ENCODE peak calls at places on chromosomes 13 and 19, in nine cellular contexts. R is GM10248, H is body of pancreas, F is GM12865, L is GM13977, S is HFFc6, K is choroid plexus epithelial cell, O is GM13976, C is mesothelial cell of epicardium. X is an unnamed sample.

GRCh38 chr13:40063743-40064142 is 408.3 kb downstream of the COG6 start:
- DNase-seq in R (no peak), H (peak; percentile 66), F (no peak), L (no peak), S (no peak), K (peak; percentile 29), O (no peak), C (no peak), X (no peak)

GRCh38 chr13:100986571-100986970 is 312.0 kb upstream of the TMTC4 start:
- DNase-seq in R (no peak), H (no peak), F (no peak), L (no peak), S (no peak), K (no peak), O (no peak), C (no peak), X (no peak)

GRCh38 chr13:41352935-41353801 is 42.1 kb downstream of the NAA16 start:
- DNase-seq in R (peak; percentile 62), H (no peak), F (peak; percentile 67), L (peak; percentile 65), S (peak; percentile 59), K (peak; percentile 73), O (peak; percentile 66), C (no peak), X (peak; percentile 52)

GRCh38 chr13:97257800-97258799 is 36.0 kb downstream of the MBNL2 start:
- DNase-seq in R (peak; percentile 62), H (peak; percentile 83), F (peak; percentile 52), L (peak; percentile 56), S (peak; percentile 90), K (peak; percentile 96), O (peak; percentile 54), C (no peak), X (peak; percentile 69)

GRCh38 chr19:50329146-50329925 is at the start of gene KCNC3:
- DNase-seq in R (peak; percentile 98), H (peak; percentile 100), F (peak; percentile 99), L (peak; percentile 100), S (peak; percentile 66), K (peak; percentile 93), O (peak; percentile 99), C (peak; percentile 100), X (peak; percentile 100)

GRCh38 chr13:106533101-106533939 is 2.1 kb downstream of the EFNB2 start:
- DNase-seq in R (peak; percentile 41), H (peak; percentile 83), F (peak; percentile 34), L (peak; percentile 41), S (peak; percentile 70), K (peak; percentile 89), O (peak; percentile 50), C (peak; percentile 54), X (peak; percentile 52)

GRCh38 chr13:105033999-105034398 is 1501.5 kb downstream of the EFNB2 start:
- DNase-seq in R (no peak), H (no peak), F (no peak), L (no peak), S (no peak), K (no peak), O (no peak), C (no peak), X (no peak)

GRCh38 chr19:12788682-12789097 is 2.6 kb upstream of the JUNB start:
- DNase-seq in R (peak; percentile 78), H (peak; percentile 89), F (peak; percentile 93), L (peak; percentile 89), S (no peak), K (peak; percentile 79), O (peak; percentile 82), C (no peak), X (peak; percentile 86)

GRCh38 chr19:46198756-46199155 is 30.8 kb upstream of the IGFL1 start:
- DNase-seq in R (no peak), H (no peak), F (no peak), L (no peak), S (no peak), K (no peak), O (no peak), C (no peak), X (no peak)

GRCh38 chr19:5578094-5578846 is 10.5 kb upstream of the TINCR start:
- DNase-seq in R (peak; percentile 90), H (peak; percentile 68), F (peak; percentile 57), L (peak; percentile 92), S (peak; percentile 9), K (peak; percentile 57), O (peak; percentile 93), C (peak; percentile 71), X (peak; percentile 90)

GRCh38 chr19:12703056-12703455 is 6.6 kb upstream of the FBXW9 start:
- DNase-seq in R (no peak), H (no peak), F (peak; percentile 50), L (peak; percentile 68), S (no peak), K (peak; percentile 65), O (no peak), C (no peak), X (peak; percentile 48)

GRCh38 chr13:48315981-48316380 is 12.4 kb downstream of the RB1 start:
- DNase-seq in R (no peak), H (no peak), F (no peak), L (no peak), S (no peak), K (peak; percentile 35), O (no peak), C (no peak), X (no peak)

GRCh38 chr13:114087430-114087829 is 45.0 kb downstream of the RASA3 start:
- DNase-seq in R (no peak), H (no peak), F (no peak), L (no peak), S (no peak), K (no peak), O (no peak), C (no peak), X (no peak)

GRCh38 chr19:9702186-9702585 is 27.3 kb upstream of the ZNF562 start:
- DNase-seq in R (no peak), H (no peak), F (no peak), L (no peak), S (no peak), K (no peak), O (no peak), C (no peak), X (no peak)

GRCh38 chr19:5058456-5059190 is 89.7 kb downstream of the KDM4B start:
- DNase-seq in R (no peak), H (no peak), F (no peak), L (no peak), S (no peak), K (no peak), O (no peak), C (no peak), X (no peak)

GRCh38 chr13:99698010-99698815 is 196.9 kb downstream of the TM9SF2 start:
- DNase-seq in R (no peak), H (no peak), F (no peak), L (no peak), S (no peak), K (no peak), O (no peak), C (no peak), X (no peak)

GRCh38 chr13:74191036-74191809 is 57.0 kb upstream of the KLF12 start:
- DNase-seq in R (no peak), H (no peak), F (no peak), L (no peak), S (no peak), K (peak; percentile 21), O (no peak), C (no peak), X (no peak)

GRCh38 chr13:84999252-84999651 is 800.0 kb downstream of the SLITRK6 start:
- DNase-seq in R (no peak), H (no peak), F (no peak), L (no peak), S (no peak), K (no peak), O (no peak), C (no peak), X (no peak)

GRCh38 chr13:84997858-84998257 is 801.4 kb downstream of the SLITRK6 start:
- DNase-seq in R (no peak), H (no peak), F (no peak), L (no peak), S (no peak), K (no peak), O (no peak), C (no peak), X (no peak)

GRCh38 chr13:84994582-84994981 is 804.6 kb downstream of the SLITRK6 start:
- DNase-seq in R (no peak), H (no peak), F (no peak), L (no peak), S (peak; percentile 0), K (peak; percentile 4), O (no peak), C (no peak), X (no peak)

DNA sequence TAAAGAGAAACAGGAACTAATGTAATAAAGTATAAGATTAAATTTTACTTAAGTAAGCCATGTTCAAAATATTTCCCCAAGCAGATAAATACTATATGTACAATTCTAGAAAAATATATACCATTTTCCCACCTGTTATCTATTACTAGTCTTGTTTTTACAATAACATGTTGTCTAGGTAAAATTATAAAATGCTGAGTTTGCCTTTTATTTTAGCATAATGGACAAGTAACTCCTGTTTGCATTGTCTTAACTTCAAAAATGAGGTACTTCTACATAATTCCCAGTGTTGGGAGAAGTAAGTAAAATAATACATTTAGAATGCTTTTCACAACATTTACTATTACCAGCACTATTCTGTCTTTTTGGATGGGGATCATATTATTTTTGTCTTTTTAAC is 800.5 kb downstream of the SLITRK6 start:
- DNase-seq in R (no peak), H (no peak), F (no peak), L (no peak), S (no peak), K (no peak), O (no peak), C (no peak), X (no peak)
- TF ChIP-seq CTCF in R (no peak), H (no peak), F (no peak), L (no peak), S (no peak), K (no peak), O (no peak), C (no peak), X (no peak)

GRCh38 chr19:18856385-18857126 is 24.8 kb downstream of the UPF1 start:
- DNase-seq in R (no peak), H (no peak), F (no peak), L (no peak), S (peak; percentile 36), K (peak; percentile 76), O (no peak), C (no peak), X (no peak)
- TF ChIP-seq CTCF in R (peak; percentile 29), H (no peak), F (peak; percentile 8), L (peak; percentile 33), S (peak; percentile 56), K (peak; percentile 75), O (no peak), C (no peak), X (no peak)

GRCh38 chr13:94345374-94346195 is 133.9 kb downstream of the DCT start:
- DNase-seq in R (no peak), H (no peak), F (peak; percentile 25), L (no peak), S (peak; percentile 6), K (peak; percentile 65), O (no peak), C (no peak), X (no peak)
- TF ChIP-seq CTCF in R (no peak), H (peak; percentile 22), F (no peak), L (no peak), S (peak; percentile 23), K (peak; percentile 31), O (no peak), C (no peak), X (no peak)

DNA sequence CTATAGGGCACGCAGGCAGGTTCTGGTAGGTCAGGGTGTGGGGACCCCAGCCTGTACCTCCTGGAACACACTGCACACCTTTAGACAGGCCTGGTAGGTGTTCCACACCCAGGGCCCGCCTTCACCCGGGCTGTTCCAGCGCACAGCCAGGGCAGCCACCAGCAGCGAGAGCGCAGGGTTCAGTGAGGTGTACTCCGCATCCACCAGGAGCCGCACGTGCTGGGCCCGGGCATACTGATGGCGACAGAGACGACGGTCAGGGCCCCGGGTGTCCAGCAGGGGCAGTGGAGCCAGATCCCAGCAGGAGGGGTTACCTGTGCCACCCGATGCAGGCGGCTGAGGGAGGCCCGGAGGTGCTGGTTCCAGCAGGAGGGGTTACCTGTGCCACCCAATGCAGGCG is 6.0 kb downstream of the PRODH2 start:
- DNase-seq in R (no peak), H (no peak), F (no peak), L (no peak), S (no peak), K (no peak), O (no peak), C (no peak), X (no peak)
- TF ChIP-seq CTCF in R (no peak), H (no peak), F (no peak), L (no peak), S (no peak), K (no peak), O (no peak), C (no peak), X (no peak)

X was measured in GM20000.